ENCODE peak calls at places on chromosomes 3 and 15, in ten cellular contexts. One of them, this sample, is unnamed.

GRCh38 chr15:70289191-70289955 is 191.7 kb upstream of the TLE3 start:
- DNase-seq in NCI-H510A: no peak
- DNase-seq in iPS DF 6.9: no peak
- DNase-seq in left ventricle myocardium inferior: no peak
- DNase-seq in GM12864: no peak
- DNase-seq in esophagus muscularis mucosa: no peak
- DNase-seq in NCI-H1092: no peak
- DNase-seq in hypothalamus: no peak
- DNase-seq in stimulated activated CD4-positive, alpha-beta T cell treated with anti-CD3 and anti-CD28 coated beads, Interleukin-12 subunit alpha, Interleukin-12 subunit beta, amount 100 ng/mL, for 24 hours: no peak
- DNase-seq in HS-27A: no peak
- DNase-seq in this sample: no peak

GRCh38 chr15:72285927-72286516 is 13.7 kb upstream of the PARP6 start:
- DNase-seq in NCI-H510A: no peak
- DNase-seq in iPS DF 6.9: peak
- DNase-seq in left ventricle myocardium inferior: peak
- DNase-seq in GM12864: no peak
- DNase-seq in esophagus muscularis mucosa: no peak
- DNase-seq in NCI-H1092: no peak
- DNase-seq in hypothalamus: no peak
- DNase-seq in stimulated activated CD4-positive, alpha-beta T cell treated with anti-CD3 and anti-CD28 coated beads, Interleukin-12 subunit alpha, Interleukin-12 subunit beta, amount 100 ng/mL, for 24 hours: peak
- DNase-seq in HS-27A: no peak
- DNase-seq in this sample: no peak

GRCh38 chr3:5295191-5295690 is 107.7 kb downstream of the EDEM1 start:
- DNase-seq in NCI-H510A: no peak
- DNase-seq in iPS DF 6.9: no peak
- DNase-seq in left ventricle myocardium inferior: no peak
- DNase-seq in GM12864: no peak
- DNase-seq in esophagus muscularis mucosa: no peak
- DNase-seq in NCI-H1092: no peak
- DNase-seq in hypothalamus: no peak
- DNase-seq in stimulated activated CD4-positive, alpha-beta T cell treated with anti-CD3 and anti-CD28 coated beads, Interleukin-12 subunit alpha, Interleukin-12 subunit beta, amount 100 ng/mL, for 24 hours: no peak
- DNase-seq in HS-27A: no peak
- DNase-seq in this sample: no peak

GRCh38 chr3:12868039-12869024 is 27.0 kb upstream of the RPL32 start:
- DNase-seq in NCI-H510A: peak
- DNase-seq in iPS DF 6.9: peak
- DNase-seq in left ventricle myocardium inferior: peak
- DNase-seq in GM12864: peak
- DNase-seq in esophagus muscularis mucosa: no peak
- DNase-seq in NCI-H1092: peak
- DNase-seq in hypothalamus: peak
- DNase-seq in stimulated activated CD4-positive, alpha-beta T cell treated with anti-CD3 and anti-CD28 coated beads, Interleukin-12 subunit alpha, Interleukin-12 subunit beta, amount 100 ng/mL, for 24 hours: peak
- DNase-seq in HS-27A: peak
- DNase-seq in this sample: peak

GRCh38 chr3:190036631-190037030 is 84.1 kb downstream of the P3H2 start:
- DNase-seq in NCI-H510A: no peak
- DNase-seq in iPS DF 6.9: no peak
- DNase-seq in left ventricle myocardium inferior: no peak
- DNase-seq in GM12864: no peak
- DNase-seq in esophagus muscularis mucosa: no peak
- DNase-seq in NCI-H1092: no peak
- DNase-seq in hypothalamus: no peak
- DNase-seq in stimulated activated CD4-positive, alpha-beta T cell treated with anti-CD3 and anti-CD28 coated beads, Interleukin-12 subunit alpha, Interleukin-12 subunit beta, amount 100 ng/mL, for 24 hours: no peak
- DNase-seq in HS-27A: no peak
- DNase-seq in this sample: no peak

GRCh38 chr3:168025076-168025475 is 70.6 kb downstream of the GOLIM4 start:
- DNase-seq in NCI-H510A: no peak
- DNase-seq in iPS DF 6.9: no peak
- DNase-seq in left ventricle myocardium inferior: no peak
- DNase-seq in GM12864: no peak
- DNase-seq in esophagus muscularis mucosa: no peak
- DNase-seq in NCI-H1092: no peak
- DNase-seq in hypothalamus: no peak
- DNase-seq in stimulated activated CD4-positive, alpha-beta T cell treated with anti-CD3 and anti-CD28 coated beads, Interleukin-12 subunit alpha, Interleukin-12 subunit beta, amount 100 ng/mL, for 24 hours: no peak
- DNase-seq in HS-27A: no peak
- DNase-seq in this sample: no peak

GRCh38 chr3:182450942-182451607 is 342.2 kb upstream of the ATP11B start:
- DNase-seq in NCI-H510A: no peak
- DNase-seq in iPS DF 6.9: no peak
- DNase-seq in left ventricle myocardium inferior: no peak
- DNase-seq in GM12864: no peak
- DNase-seq in esophagus muscularis mucosa: no peak
- DNase-seq in NCI-H1092: no peak
- DNase-seq in hypothalamus: no peak
- DNase-seq in stimulated activated CD4-positive, alpha-beta T cell treated with anti-CD3 and anti-CD28 coated beads, Interleukin-12 subunit alpha, Interleukin-12 subunit beta, amount 100 ng/mL, for 24 hours: no peak
- DNase-seq in HS-27A: no peak
- DNase-seq in this sample: no peak

GRCh38 chr3:29286841-29287240 is 6.0 kb downstream of the RBMS3 start:
- DNase-seq in NCI-H510A: no peak
- DNase-seq in iPS DF 6.9: no peak
- DNase-seq in left ventricle myocardium inferior: no peak
- DNase-seq in GM12864: no peak
- DNase-seq in esophagus muscularis mucosa: no peak
- DNase-seq in NCI-H1092: no peak
- DNase-seq in hypothalamus: no peak
- DNase-seq in stimulated activated CD4-positive, alpha-beta T cell treated with anti-CD3 and anti-CD28 coated beads, Interleukin-12 subunit alpha, Interleukin-12 subunit beta, amount 100 ng/mL, for 24 hours: no peak
- DNase-seq in HS-27A: no peak
- DNase-seq in this sample: no peak

GRCh38 chr15:45449878-45450277 is 71.5 kb upstream of the GATM start:
- DNase-seq in NCI-H510A: no peak
- DNase-seq in iPS DF 6.9: no peak
- DNase-seq in left ventricle myocardium inferior: no peak
- DNase-seq in GM12864: no peak
- DNase-seq in esophagus muscularis mucosa: no peak
- DNase-seq in NCI-H1092: no peak
- DNase-seq in hypothalamus: no peak
- DNase-seq in stimulated activated CD4-positive, alpha-beta T cell treated with anti-CD3 and anti-CD28 coated beads, Interleukin-12 subunit alpha, Interleukin-12 subunit beta, amount 100 ng/mL, for 24 hours: no peak
- DNase-seq in HS-27A: no peak
- DNase-seq in this sample: no peak

GRCh38 chr3:59708202-59708601 is 658.4 kb upstream of the CFAP20DC start:
- DNase-seq in NCI-H510A: no peak
- DNase-seq in iPS DF 6.9: no peak
- DNase-seq in left ventricle myocardium inferior: no peak
- DNase-seq in GM12864: no peak
- DNase-seq in esophagus muscularis mucosa: no peak
- DNase-seq in NCI-H1092: no peak
- DNase-seq in hypothalamus: no peak
- DNase-seq in stimulated activated CD4-positive, alpha-beta T cell treated with anti-CD3 and anti-CD28 coated beads, Interleukin-12 subunit alpha, Interleukin-12 subunit beta, amount 100 ng/mL, for 24 hours: no peak
- DNase-seq in HS-27A: no peak
- DNase-seq in this sample: no peak

GRCh38 chr3:181728470-181728869 is 16.7 kb downstream of the SOX2 start:
- DNase-seq in NCI-H510A: no peak
- DNase-seq in iPS DF 6.9: no peak
- DNase-seq in left ventricle myocardium inferior: no peak
- DNase-seq in GM12864: no peak
- DNase-seq in esophagus muscularis mucosa: no peak
- DNase-seq in NCI-H1092: no peak
- DNase-seq in hypothalamus: no peak
- DNase-seq in stimulated activated CD4-positive, alpha-beta T cell treated with anti-CD3 and anti-CD28 coated beads, Interleukin-12 subunit alpha, Interleukin-12 subunit beta, amount 100 ng/mL, for 24 hours: no peak
- DNase-seq in HS-27A: no peak
- DNase-seq in this sample: no peak

GRCh38 chr15:44662478-44663409 is 718 bp downstream of the SPG11 start:
- DNase-seq in NCI-H510A: peak
- DNase-seq in iPS DF 6.9: no peak
- DNase-seq in left ventricle myocardium inferior: peak
- DNase-seq in GM12864: peak
- DNase-seq in esophagus muscularis mucosa: no peak
- DNase-seq in NCI-H1092: peak
- DNase-seq in hypothalamus: peak
- DNase-seq in stimulated activated CD4-positive, alpha-beta T cell treated with anti-CD3 and anti-CD28 coated beads, Interleukin-12 subunit alpha, Interleukin-12 subunit beta, amount 100 ng/mL, for 24 hours: peak
- DNase-seq in HS-27A: peak
- DNase-seq in this sample: peak

GRCh38 chr3:193782747-193783146 is 189.7 kb downstream of the OPA1 start:
- DNase-seq in NCI-H510A: no peak
- DNase-seq in iPS DF 6.9: no peak
- DNase-seq in left ventricle myocardium inferior: no peak
- DNase-seq in GM12864: no peak
- DNase-seq in esophagus muscularis mucosa: no peak
- DNase-seq in NCI-H1092: no peak
- DNase-seq in hypothalamus: no peak
- DNase-seq in stimulated activated CD4-positive, alpha-beta T cell treated with anti-CD3 and anti-CD28 coated beads, Interleukin-12 subunit alpha, Interleukin-12 subunit beta, amount 100 ng/mL, for 24 hours: no peak
- DNase-seq in HS-27A: no peak
- DNase-seq in this sample: no peak

GRCh38 chr15:38182900-38183299 is 69.7 kb upstream of the SPRED1 start:
- DNase-seq in NCI-H510A: no peak
- DNase-seq in iPS DF 6.9: no peak
- DNase-seq in left ventricle myocardium inferior: no peak
- DNase-seq in GM12864: no peak
- DNase-seq in esophagus muscularis mucosa: no peak
- DNase-seq in NCI-H1092: no peak
- DNase-seq in hypothalamus: no peak
- DNase-seq in stimulated activated CD4-positive, alpha-beta T cell treated with anti-CD3 and anti-CD28 coated beads, Interleukin-12 subunit alpha, Interleukin-12 subunit beta, amount 100 ng/mL, for 24 hours: no peak
- DNase-seq in HS-27A: no peak
- DNase-seq in this sample: no peak

GRCh38 chr3:182710557-182711157 is 82.6 kb upstream of the ATP11B start:
- DNase-seq in NCI-H510A: no peak
- DNase-seq in iPS DF 6.9: no peak
- DNase-seq in left ventricle myocardium inferior: no peak
- DNase-seq in GM12864: no peak
- DNase-seq in esophagus muscularis mucosa: no peak
- DNase-seq in NCI-H1092: no peak
- DNase-seq in hypothalamus: no peak
- DNase-seq in stimulated activated CD4-positive, alpha-beta T cell treated with anti-CD3 and anti-CD28 coated beads, Interleukin-12 subunit alpha, Interleukin-12 subunit beta, amount 100 ng/mL, for 24 hours: no peak
- DNase-seq in HS-27A: no peak
- DNase-seq in this sample: no peak

GRCh38 chr3:157418104-157418503 is 18.5 kb upstream of the PTX3 start:
- DNase-seq in NCI-H510A: no peak
- DNase-seq in iPS DF 6.9: no peak
- DNase-seq in left ventricle myocardium inferior: no peak
- DNase-seq in GM12864: no peak
- DNase-seq in esophagus muscularis mucosa: no peak
- DNase-seq in NCI-H1092: no peak
- DNase-seq in hypothalamus: no peak
- DNase-seq in stimulated activated CD4-positive, alpha-beta T cell treated with anti-CD3 and anti-CD28 coated beads, Interleukin-12 subunit alpha, Interleukin-12 subunit beta, amount 100 ng/mL, for 24 hours: no peak
- DNase-seq in HS-27A: no peak
- DNase-seq in this sample: no peak

GRCh38 chr3:184596233-184596632 is 34.6 kb downstream of the EPHB3 start:
- DNase-seq in NCI-H510A: no peak
- DNase-seq in iPS DF 6.9: no peak
- DNase-seq in left ventricle myocardium inferior: no peak
- DNase-seq in GM12864: no peak
- DNase-seq in esophagus muscularis mucosa: no peak
- DNase-seq in NCI-H1092: no peak
- DNase-seq in hypothalamus: no peak
- DNase-seq in stimulated activated CD4-positive, alpha-beta T cell treated with anti-CD3 and anti-CD28 coated beads, Interleukin-12 subunit alpha, Interleukin-12 subunit beta, amount 100 ng/mL, for 24 hours: no peak
- DNase-seq in HS-27A: no peak
- DNase-seq in this sample: no peak

GRCh38 chr3:100957407-100958100 is 35.7 kb downstream of the ABI3BP start:
- DNase-seq in NCI-H510A: no peak
- DNase-seq in iPS DF 6.9: no peak
- DNase-seq in left ventricle myocardium inferior: no peak
- DNase-seq in GM12864: no peak
- DNase-seq in esophagus muscularis mucosa: no peak
- DNase-seq in NCI-H1092: no peak
- DNase-seq in hypothalamus: no peak
- DNase-seq in stimulated activated CD4-positive, alpha-beta T cell treated with anti-CD3 and anti-CD28 coated beads, Interleukin-12 subunit alpha, Interleukin-12 subunit beta, amount 100 ng/mL, for 24 hours: no peak
- DNase-seq in HS-27A: no peak
- DNase-seq in this sample: no peak

GRCh38 chr15:55526559-55527036 is 18.6 kb upstream of the DNAAF4 start:
- DNase-seq in NCI-H510A: no peak
- DNase-seq in iPS DF 6.9: peak
- DNase-seq in left ventricle myocardium inferior: no peak
- DNase-seq in GM12864: peak
- DNase-seq in esophagus muscularis mucosa: no peak
- DNase-seq in NCI-H1092: peak
- DNase-seq in hypothalamus: no peak
- DNase-seq in stimulated activated CD4-positive, alpha-beta T cell treated with anti-CD3 and anti-CD28 coated beads, Interleukin-12 subunit alpha, Interleukin-12 subunit beta, amount 100 ng/mL, for 24 hours: no peak
- DNase-seq in HS-27A: peak
- DNase-seq in this sample: peak

GRCh38 chr15:53472883-53473282 is 286.6 kb downstream of the WDR72 start:
- DNase-seq in NCI-H510A: no peak
- DNase-seq in iPS DF 6.9: no peak
- DNase-seq in left ventricle myocardium inferior: no peak
- DNase-seq in GM12864: no peak
- DNase-seq in esophagus muscularis mucosa: peak
- DNase-seq in NCI-H1092: no peak
- DNase-seq in hypothalamus: no peak
- DNase-seq in stimulated activated CD4-positive, alpha-beta T cell treated with anti-CD3 and anti-CD28 coated beads, Interleukin-12 subunit alpha, Interleukin-12 subunit beta, amount 100 ng/mL, for 24 hours: no peak
- DNase-seq in HS-27A: no peak
- DNase-seq in this sample: no peak

GRCh38 chr3:158808697-158809096 is 6.8 kb downstream of the MFSD1 start:
- DNase-seq in NCI-H510A: no peak
- DNase-seq in iPS DF 6.9: no peak
- DNase-seq in left ventricle myocardium inferior: no peak
- DNase-seq in GM12864: no peak
- DNase-seq in esophagus muscularis mucosa: no peak
- DNase-seq in NCI-H1092: no peak
- DNase-seq in hypothalamus: no peak
- DNase-seq in stimulated activated CD4-positive, alpha-beta T cell treated with anti-CD3 and anti-CD28 coated beads, Interleukin-12 subunit alpha, Interleukin-12 subunit beta, amount 100 ng/mL, for 24 hours: no peak
- DNase-seq in HS-27A: no peak
- DNase-seq in this sample: no peak

GRCh38 chr15:28935316-28935715 is 49.5 kb downstream of the APBA2 start:
- DNase-seq in NCI-H510A: no peak
- DNase-seq in iPS DF 6.9: no peak
- DNase-seq in left ventricle myocardium inferior: no peak
- DNase-seq in GM12864: no peak
- DNase-seq in esophagus muscularis mucosa: no peak
- DNase-seq in NCI-H1092: no peak
- DNase-seq in hypothalamus: no peak
- DNase-seq in stimulated activated CD4-positive, alpha-beta T cell treated with anti-CD3 and anti-CD28 coated beads, Interleukin-12 subunit alpha, Interleukin-12 subunit beta, amount 100 ng/mL, for 24 hours: no peak
- DNase-seq in HS-27A: no peak
- DNase-seq in this sample: no peak

GRCh38 chr3:151838574-151839312 is 24.8 kb downstream of the AADAC start:
- DNase-seq in NCI-H510A: peak
- DNase-seq in iPS DF 6.9: peak
- DNase-seq in left ventricle myocardium inferior: no peak
- DNase-seq in GM12864: peak
- DNase-seq in esophagus muscularis mucosa: no peak
- DNase-seq in NCI-H1092: peak
- DNase-seq in hypothalamus: peak
- DNase-seq in stimulated activated CD4-positive, alpha-beta T cell treated with anti-CD3 and anti-CD28 coated beads, Interleukin-12 subunit alpha, Interleukin-12 subunit beta, amount 100 ng/mL, for 24 hours: no peak
- DNase-seq in HS-27A: no peak
- DNase-seq in this sample: peak

GRCh38 chr3:25139267-25139666 is 288.8 kb upstream of the RARB start:
- DNase-seq in NCI-H510A: no peak
- DNase-seq in iPS DF 6.9: no peak
- DNase-seq in left ventricle myocardium inferior: no peak
- DNase-seq in GM12864: no peak
- DNase-seq in esophagus muscularis mucosa: no peak
- DNase-seq in NCI-H1092: no peak
- DNase-seq in hypothalamus: no peak
- DNase-seq in stimulated activated CD4-positive, alpha-beta T cell treated with anti-CD3 and anti-CD28 coated beads, Interleukin-12 subunit alpha, Interleukin-12 subunit beta, amount 100 ng/mL, for 24 hours: no peak
- DNase-seq in HS-27A: no peak
- DNase-seq in this sample: no peak

GRCh38 chr15:52673312-52673711 is 5.9 kb downstream of the ATOSA start:
- DNase-seq in NCI-H510A: no peak
- DNase-seq in iPS DF 6.9: no peak
- DNase-seq in left ventricle myocardium inferior: no peak
- DNase-seq in GM12864: no peak
- DNase-seq in esophagus muscularis mucosa: no peak
- DNase-seq in NCI-H1092: no peak
- DNase-seq in hypothalamus: no peak
- DNase-seq in stimulated activated CD4-positive, alpha-beta T cell treated with anti-CD3 and anti-CD28 coated beads, Interleukin-12 subunit alpha, Interleukin-12 subunit beta, amount 100 ng/mL, for 24 hours: no peak
- DNase-seq in HS-27A: no peak
- DNase-seq in this sample: no peak

GRCh38 chr3:48128779-48129178 is 59.4 kb downstream of the CDC25A start:
- DNase-seq in NCI-H510A: no peak
- DNase-seq in iPS DF 6.9: no peak
- DNase-seq in left ventricle myocardium inferior: no peak
- DNase-seq in GM12864: no peak
- DNase-seq in esophagus muscularis mucosa: no peak
- DNase-seq in NCI-H1092: no peak
- DNase-seq in hypothalamus: no peak
- DNase-seq in stimulated activated CD4-positive, alpha-beta T cell treated with anti-CD3 and anti-CD28 coated beads, Interleukin-12 subunit alpha, Interleukin-12 subunit beta, amount 100 ng/mL, for 24 hours: no peak
- DNase-seq in HS-27A: no peak
- DNase-seq in this sample: no peak

GRCh38 chr3:193744048-193744821 is 151.2 kb downstream of the OPA1 start:
- DNase-seq in NCI-H510A: peak
- DNase-seq in iPS DF 6.9: peak
- DNase-seq in left ventricle myocardium inferior: no peak
- DNase-seq in GM12864: no peak
- DNase-seq in esophagus muscularis mucosa: no peak
- DNase-seq in NCI-H1092: peak
- DNase-seq in hypothalamus: no peak
- DNase-seq in stimulated activated CD4-positive, alpha-beta T cell treated with anti-CD3 and anti-CD28 coated beads, Interleukin-12 subunit alpha, Interleukin-12 subunit beta, amount 100 ng/mL, for 24 hours: no peak
- DNase-seq in HS-27A: no peak
- DNase-seq in this sample: no peak

GRCh38 chr3:134328147-134328591 is 46.1 kb downstream of the AMOTL2 start:
- DNase-seq in NCI-H510A: no peak
- DNase-seq in iPS DF 6.9: no peak
- DNase-seq in left ventricle myocardium inferior: no peak
- DNase-seq in GM12864: no peak
- DNase-seq in esophagus muscularis mucosa: no peak
- DNase-seq in NCI-H1092: no peak
- DNase-seq in hypothalamus: no peak
- DNase-seq in stimulated activated CD4-positive, alpha-beta T cell treated with anti-CD3 and anti-CD28 coated beads, Interleukin-12 subunit alpha, Interleukin-12 subunit beta, amount 100 ng/mL, for 24 hours: no peak
- DNase-seq in HS-27A: peak
- DNase-seq in this sample: no peak

This sample was measured in head of caudate nucleus.